ENCODE peak calls at places on chromosomes 13 and 19, in nine cellular contexts. V, Q, H, A, J, X, M, R and G are unnamed samples.

GRCh38 chr13:18948012-18948663 is 233.5 kb downstream of the TUBA3C start:
- DNase-seq in V (no peak), Q (no peak), H (no peak), A (no peak), J (no peak), X (no peak), M (no peak), R (no peak), G (no peak)

GRCh38 chr19:19120308-19121156 is 17.7 kb downstream of the TMEM161A start:
- DNase-seq in V (peak; percentile 91), Q (no peak), H (no peak), A (peak; percentile 28), J (peak; percentile 59), X (no peak), M (peak; percentile 59), R (no peak), G (peak; percentile 35)

GRCh38 chr13:28339419-28339818 is 155.5 kb downstream of the FLT1 start:
- DNase-seq in V (no peak), Q (no peak), H (no peak), A (no peak), J (no peak), X (no peak), M (peak; percentile 54), R (peak; percentile 62), G (no peak)

GRCh38 chr19:58409010-58409790 is 751 bp downstream of the ZNF584 start:
- DNase-seq in V (peak; percentile 48), Q (no peak), H (no peak), A (no peak), J (peak; percentile 44), X (no peak), M (no peak), R (no peak), G (peak; percentile 50)

GRCh38 chr19:47899335-47899734 is 13.2 kb upstream of the SULT2A1 start:
- DNase-seq in V (no peak), Q (no peak), H (no peak), A (no peak), J (no peak), X (no peak), M (no peak), R (no peak), G (no peak)

GRCh38 chr13:41533676-41534075 is 76.3 kb downstream of the RGCC start:
- DNase-seq in V (no peak), Q (no peak), H (no peak), A (no peak), J (no peak), X (no peak), M (no peak), R (no peak), G (no peak)

GRCh38 chr19:11657307-11657706 is 60.0 kb downstream of the ZNF627 start:
- DNase-seq in V (no peak), Q (no peak), H (no peak), A (no peak), J (no peak), X (no peak), M (no peak), R (no peak), G (peak; percentile 27)

GRCh38 chr19:16359074-16359473 is 34.4 kb downstream of the KLF2 start:
- DNase-seq in V (no peak), Q (no peak), H (no peak), A (peak; percentile 60), J (no peak), X (no peak), M (no peak), R (no peak), G (peak; percentile 76)

GRCh38 chr13:26037302-26037701 is 14.5 kb downstream of the SHISA2 start:
- DNase-seq in V (peak; percentile 68), Q (no peak), H (no peak), A (peak; percentile 23), J (peak; percentile 34), X (no peak), M (no peak), R (no peak), G (peak; percentile 56)